ENCODE peak calls at places on chromosome 1, in eight cellular contexts. P is CD8-positive, alpha-beta memory T cell; J is testis; A is esophagus squamous epithelium; F is OCI-LY7; V is breast epithelium; I is endothelial cell of umbilical vein; H is lower lobe of right lung. W is an unnamed sample. For H3K4me1, H3K9me3 and H3K36me3, the result is how much of the 10 kb centered on the place peaks cover.

GRCh38 chr1:20318971-20319370 is 28.3 kb downstream of the VWA5B1 start:
- DNase-seq in F (no peak), P (no peak), V (no peak), A (no peak), I (no peak), J (no peak), H (no peak), W (no peak)

GRCh38 chr1:194975913-194976312 is 1632.3 kb downstream of the KCNT2 start:
- DNase-seq in F (no peak), I (no peak), V (no peak), P (no peak), A (no peak), J (no peak), H (no peak), W (no peak)

GRCh38 chr1:200257235-200257634 is 152.6 kb downstream of the ZNF281 start:
- DNase-seq in I (no peak), P (no peak), J (no peak), A (no peak), H (no peak), F (no peak), V (no peak), W (no peak)

GRCh38 chr1:9996624-9997582 is at the start of gene RBP7:
- DNase-seq in F (no peak), J (peak), A (no peak), H (peak), I (no peak), P (peak), V (no peak), W (peak)

GRCh38 chr1:40270152-40270834 is 12.3 kb downstream of the ZMPSTE24 start:
- DNase-seq in F (no peak), H (no peak), J (no peak), V (no peak), P (no peak), I (no peak), A (no peak), W (no peak)

GRCh38 chr1:20727746-20728316 is 4.7 kb downstream of the SH2D5 start:
- DNase-seq in A (no peak), P (peak), F (peak), V (no peak), J (peak), H (no peak), I (no peak), W (no peak)

GRCh38 chr1:156935719-156936118 is 15.3 kb downstream of the LRRC71 start:
- DNase-seq in F (no peak), I (no peak), J (no peak), H (no peak), A (no peak), P (no peak), V (no peak), W (no peak)

GRCh38 chr1:47786301-47786700 is 210.9 kb downstream of the TRABD2B start:
- DNase-seq in A (no peak), H (no peak), V (no peak), P (no peak), I (no peak), F (no peak), J (no peak), W (no peak)

GRCh38 chr1:3060112-3060511 is 8.9 kb upstream of the PRDM16 start:
- DNase-seq in F (no peak), A (no peak), V (no peak), H (no peak), J (no peak), P (peak), I (no peak), W (no peak)

GRCh38 chr1:221532071-221532755 is 209.7 kb downstream of the DUSP10 start:
- DNase-seq in F (no peak), H (no peak), J (no peak), I (no peak), V (no peak), P (no peak), A (no peak), W (no peak)

GRCh38 chr1:211653907-211654553 is 21.4 kb downstream of the NEK2 start:
- DNase-seq in A (no peak), P (no peak), J (no peak), F (no peak), H (no peak), I (peak), V (no peak), W (no peak)

GRCh38 chr1:39205102-39205780 is 746 bp downstream of the MACF1 start:
- DNase-seq in J (peak), I (peak), V (no peak), P (peak), A (no peak), H (no peak), F (peak), W (no peak)

GRCh38 chr1:116478621-116479020 is 92.2 kb downstream of the CD58 start:
- DNase-seq in H (no peak), P (no peak), F (no peak), V (no peak), J (no peak), A (no peak), I (no peak), W (no peak)

GRCh38 chr1:214990619-214991018 is 91.9 kb upstream of the KCNK2 start:
- DNase-seq in V (no peak), J (no peak), P (no peak), F (no peak), A (no peak), I (peak), H (no peak), W (no peak)

GRCh38 chr1:223645903-223646302 is 19.6 kb downstream of the CAPN8 start:
- DNase-seq in H (no peak), J (no peak), F (no peak), A (no peak), P (no peak), I (no peak), V (no peak), W (no peak)

GRCh38 chr1:240027059-240027462 is 64.6 kb upstream of the FMN2 start:
- DNase-seq in F (peak), I (peak), J (peak), H (no peak), P (no peak), A (no peak), V (no peak), W (peak)

GRCh38 chr1:94063379-94063778 is 57.6 kb downstream of the ABCA4 start:
- DNase-seq in H (no peak), V (no peak), P (no peak), J (peak), A (no peak), I (peak), F (no peak), W (no peak)

GRCh38 chr1:202014915-202015676 is 4.7 kb downstream of the ELF3 start:
- DNase-seq in J (no peak), V (no peak), H (no peak), P (no peak), A (no peak), F (no peak), I (no peak), W (no peak)

GRCh38 chr1:48947761-48948537 is 171.3 kb upstream of the BEND5 start:
- DNase-seq in P (no peak), A (no peak), F (no peak), V (no peak), H (no peak), J (no peak), I (no peak), W (no peak)

GRCh38 chr1:28322209-28322608 is 6.6 kb upstream of the MED18 start:
- DNase-seq in A (no peak), P (no peak), J (no peak), F (no peak), V (no peak), I (no peak), H (no peak), W (no peak)

GRCh38 chr1:21762022-21762404 is 20.9 kb downstream of the USP48 start:
- DNase-seq in H (no peak), F (peak), V (no peak), A (no peak), P (no peak), J (no peak), I (no peak), W (no peak)

GRCh38 chr1:45356186-45356585 is 15.9 kb upstream of the MUTYH start:
- DNase-seq in V (no peak), H (no peak), J (no peak), I (no peak), A (no peak), P (no peak), F (no peak), W (no peak)

GRCh38 chr1:203424861-203425667 is 50.5 kb upstream of the PRELP start:
- DNase-seq in V (no peak), H (no peak), P (no peak), I (no peak), A (no peak), J (no peak), F (no peak), W (no peak)

GRCh38 chr1:64686828-64687724 is 57.8 kb upstream of the RAVER2 start:
- DNase-seq in A (no peak), I (peak), J (no peak), F (peak), V (no peak), P (peak), H (no peak), W (peak)

GRCh38 chr1:153775432-153776311 is 465 bp downstream of the SLC27A3 start:
- DNase-seq in P (peak), V (peak), I (peak), A (no peak), J (peak), H (peak), F (peak), W (peak)

GRCh38 chr1:223714849-223715709 is 2.7 kb downstream of the CAPN2 start:
- DNase-seq in F (no peak), A (no peak), I (peak), P (no peak), J (no peak), V (no peak), H (peak), W (no peak)

GRCh38 chr1:246113555-246114095 is 393.5 kb downstream of the SMYD3 start:
- DNase-seq in F (no peak), J (no peak), P (no peak), I (peak), H (no peak), V (no peak), A (no peak), W (no peak)

GRCh38 chr1:73065585-73065984 is 783.2 kb upstream of the NEGR1 start:
- DNase-seq in V (no peak), I (no peak), H (no peak), P (no peak), A (no peak), J (no peak), F (no peak), W (no peak)

GRCh38 chr1:243390315-243390875 is 134.6 kb downstream of the SDCCAG8 start:
- DNase-seq in P (no peak), A (no peak), V (no peak), H (no peak), F (no peak), J (no peak), I (peak), W (no peak)

GRCh38 chr1:217106231-217106630 is 383.0 kb upstream of the ESRRG start:
- DNase-seq in J (no peak), P (no peak), I (no peak), A (no peak), V (no peak), H (no peak), F (no peak), W (no peak)

GRCh38 chr1:24897263-24898151 is 32.6 kb downstream of the RUNX3 start:
- DNase-seq in V (peak), P (no peak), J (no peak), A (no peak), F (no peak), H (peak), I (no peak), W (no peak)

GRCh38 chr1:231395051-231395995 is 26.8 kb downstream of the EGLN1 start:
- DNase-seq in V (no peak), H (no peak), A (no peak), J (peak), I (peak), F (no peak), P (no peak), W (no peak)

GRCh38 chr1:8013800-8014199 is 12.3 kb downstream of the ERRFI1 start:
- DNase-seq in V (no peak), H (no peak), A (no peak), F (no peak), I (no peak), J (no peak), P (no peak), W (no peak)

GRCh38 chr1:165353731-165354671 is 2.5 kb downstream of the LMX1A start:
- DNase-seq in A (no peak), V (no peak), H (no peak), F (no peak), P (no peak), I (no peak), J (no peak), W (no peak)

GRCh38 chr1:245216356-245217110 is 61.7 kb downstream of the KIF26B start:
- DNase-seq in F (no peak), P (no peak), A (no peak), V (no peak), J (no peak), H (no peak), I (no peak), W (no peak)

GRCh38 chr1:21289700-21290545 is at the start of gene ECE1:
- DNase-seq in H (peak), I (peak), J (peak), V (no peak), P (peak), A (no peak), F (peak), W (peak)

GRCh38 chr1:111851552-111851951 is 95.9 kb downstream of the DDX20 start:
- DNase-seq in A (no peak), I (no peak), H (no peak), J (no peak), V (no peak), F (no peak), P (no peak), W (no peak)

GRCh38 chr1:15095492-15095867 is 58.1 kb upstream of the TMEM51 start:
- DNase-seq in I (no peak), J (no peak), A (no peak), H (no peak), F (no peak), P (no peak), V (no peak), W (no peak)

GRCh38 chr1:7570311-7570710 is 200.8 kb upstream of the VAMP3 start:
- DNase-seq in P (no peak), I (no peak), A (no peak), J (no peak), V (no peak), H (peak), F (no peak), W (no peak)

GRCh38 chr1:31955917-31956736 is 18.0 kb upstream of the PTP4A2 start:
- DNase-seq in F (no peak), J (peak), I (peak), V (peak), A (peak), P (peak), H (peak), W (peak)

GRCh38 chr1:31957701-31958674 is 19.8 kb upstream of the PTP4A2 start:
- DNase-seq in J (peak), A (no peak), V (no peak), H (no peak), F (no peak), I (no peak), P (peak), W (no peak)

GRCh38 chr1:31959941-31960340 is 21.8 kb upstream of the PTP4A2 start:
- DNase-seq in J (no peak), P (no peak), I (no peak), A (no peak), H (no peak), V (no peak), F (no peak), W (no peak)

GRCh38 chr1:31961536-31961935 is 23.4 kb upstream of the PTP4A2 start:
- DNase-seq in P (no peak), H (no peak), A (no peak), F (no peak), J (no peak), V (no peak), I (no peak), W (no peak)

DNA sequence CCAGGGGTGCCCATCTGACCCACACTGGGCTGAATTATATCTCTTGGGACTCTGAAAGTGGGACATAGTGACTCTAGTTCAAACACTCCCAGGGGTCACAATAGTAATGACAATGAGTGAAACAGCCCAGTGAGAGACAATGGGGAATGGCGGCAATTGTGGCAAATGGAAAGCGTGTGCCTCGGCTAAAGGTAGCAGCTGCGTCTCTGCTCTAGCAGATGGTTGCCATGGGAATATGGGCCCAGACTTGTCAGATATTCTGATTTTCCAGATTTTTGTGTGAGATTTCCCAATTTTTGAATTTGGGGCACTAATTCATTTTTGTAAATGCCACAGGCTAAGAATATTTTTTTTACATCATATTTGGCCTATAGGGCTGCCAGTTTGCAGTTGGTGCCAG is 21.4 kb upstream of the PTP4A2 start:
- DNase-seq in A (no peak), P (no peak), J (no peak), H (no peak), V (no peak), F (no peak), I (no peak), W (no peak)
- H3K4me1 ChIP-seq in A (under half), P (half or more), J (under half), H (half or more), V (under half), F (under half), I (under half), W (under half)

DNA sequence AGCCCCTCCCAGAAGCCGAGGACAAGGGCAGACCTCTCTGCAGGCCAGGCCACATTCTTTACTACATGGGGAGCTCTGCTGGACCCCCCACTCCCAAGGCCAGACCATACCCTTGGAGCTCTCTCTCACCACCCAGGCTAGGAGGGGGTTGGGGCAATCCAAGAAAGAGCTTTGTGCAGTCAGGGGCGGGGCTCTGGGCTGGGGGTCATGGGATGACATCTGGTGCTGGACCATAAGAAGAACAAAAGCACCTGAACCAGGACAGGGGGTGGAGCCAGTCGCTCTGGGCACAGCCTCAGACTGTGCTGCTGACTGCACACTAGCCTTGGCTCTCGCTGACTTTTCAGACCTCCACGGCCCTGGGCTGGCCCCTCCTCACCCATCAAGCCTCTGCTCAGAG is 23.1 kb upstream of the AJAP1 start:
- DNase-seq in F (no peak), P (no peak), I (no peak), H (no peak), J (no peak), A (no peak), V (no peak), W (no peak)
- H3K9me3 ChIP-seq in F (under half), P (under half), I (under half), H (under half), J (under half), A (under half), V (under half), W (under half)

GRCh38 chr1:51790385-51790784 is 88.1 kb downstream of the NRDC start:
- DNase-seq in V (no peak), A (no peak), J (no peak), P (no peak), F (no peak), H (no peak), I (no peak), W (no peak)

GRCh38 chr1:51791888-51792287 is 86.6 kb downstream of the NRDC start:
- DNase-seq in F (no peak), I (no peak), A (no peak), V (no peak), J (no peak), P (no peak), H (no peak), W (no peak)

GRCh38 chr1:51794868-51795267 is 83.7 kb downstream of the NRDC start:
- DNase-seq in A (no peak), V (no peak), J (no peak), F (no peak), P (no peak), I (no peak), H (no peak), W (no peak)

GRCh38 chr1:51792864-51793263 is 85.7 kb downstream of the NRDC start:
- DNase-seq in I (peak), F (no peak), P (no peak), H (no peak), A (no peak), V (no peak), J (no peak), W (no peak)

DNA sequence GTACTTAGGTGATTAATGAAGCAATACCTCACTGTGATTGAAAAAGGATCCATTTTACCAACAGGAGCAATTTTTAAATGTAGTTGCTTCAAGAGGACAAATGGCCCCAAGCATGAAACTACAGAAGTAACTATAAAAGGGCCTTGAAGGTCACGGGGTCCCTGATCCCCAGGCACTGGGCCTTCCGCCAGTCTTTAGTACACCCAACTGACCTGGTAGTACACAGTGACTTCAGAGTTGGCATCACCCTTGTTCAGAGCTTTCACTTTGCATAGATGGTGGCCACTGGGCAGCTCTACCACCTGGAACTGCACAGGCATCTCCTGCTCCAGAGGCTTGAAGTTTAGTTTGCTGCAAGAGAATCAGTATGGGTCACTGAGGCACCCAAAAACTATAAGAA is 84.3 kb downstream of the NRDC start:
- DNase-seq in A (no peak), H (no peak), F (no peak), P (no peak), I (no peak), J (no peak), V (no peak), W (no peak)
- H3K36me3 ChIP-seq in A (half or more), H (half or more), F (half or more), P (half or more), I (under half), J (under half), V (under half), W (half or more)

GRCh38 chr1:109277434-109278204 is 5.3 kb downstream of the PSRC1 start:
- DNase-seq in P (peak), F (peak), H (peak), V (no peak), A (peak), J (peak), I (peak), W (peak)
- H3K4me1 ChIP-seq in P (under half), F (under half), H (under half), V (under half), A (under half), J (half or more), I (under half), W (under half)

W was measured in CD4-positive, CD25-positive, alpha-beta regulatory T cell.